ENCODE peak calls at places on chromosomes 11 and 22, in six cellular contexts. One of them, this sample, is unnamed.

GRCh38 chr11:131674051-131674755 is 303.8 kb downstream of the NTM start:
- DNase-seq in Kasumi-1: peak; percentile 17
- DNase-seq in GDM1: peak; percentile 56
- DNase-seq in stimulated activated CD8-positive, alpha-beta memory T cell treated with anti-CD3 and anti-CD28 coated beads, Interleukin-7, amount 100 ng/mL, for 48 hours: peak; percentile 26
- DNase-seq in tibial nerve: peak; percentile 53
- DNase-seq in activated T-cell treated with anti-CD3 and anti-CD28 coated beads, Interleukin-2, amount 50 U/mL, for 24 hours: peak; percentile 53
- DNase-seq in this sample: no peak

GRCh38 chr22:50672471-50673230 is at the start of gene SHANK3:
- DNase-seq in tibial nerve: no peak
- DNase-seq in Kasumi-1: peak; percentile 89
- DNase-seq in GDM1: peak; percentile 95
- DNase-seq in stimulated activated CD8-positive, alpha-beta memory T cell treated with anti-CD3 and anti-CD28 coated beads, Interleukin-7, amount 100 ng/mL, for 48 hours: no peak
- DNase-seq in activated T-cell treated with anti-CD3 and anti-CD28 coated beads, Interleukin-2, amount 50 U/mL, for 24 hours: no peak
- DNase-seq in this sample: peak; percentile 97

GRCh38 chr11:117565709-117566108 is 231.3 kb downstream of the DSCAML1 start:
- DNase-seq in stimulated activated CD8-positive, alpha-beta memory T cell treated with anti-CD3 and anti-CD28 coated beads, Interleukin-7, amount 100 ng/mL, for 48 hours: no peak
- DNase-seq in GDM1: no peak
- DNase-seq in activated T-cell treated with anti-CD3 and anti-CD28 coated beads, Interleukin-2, amount 50 U/mL, for 24 hours: no peak
- DNase-seq in Kasumi-1: no peak
- DNase-seq in tibial nerve: no peak
- DNase-seq in this sample: no peak

GRCh38 chr22:22037740-22038139 is 55.2 kb upstream of the TOP3B start:
- DNase-seq in GDM1: no peak
- DNase-seq in Kasumi-1: no peak
- DNase-seq in stimulated activated CD8-positive, alpha-beta memory T cell treated with anti-CD3 and anti-CD28 coated beads, Interleukin-7, amount 100 ng/mL, for 48 hours: no peak
- DNase-seq in tibial nerve: no peak
- DNase-seq in activated T-cell treated with anti-CD3 and anti-CD28 coated beads, Interleukin-2, amount 50 U/mL, for 24 hours: no peak
- DNase-seq in this sample: no peak

GRCh38 chr11:94219771-94220170 is 84.6 kb upstream of the IZUMO1R start:
- DNase-seq in activated T-cell treated with anti-CD3 and anti-CD28 coated beads, Interleukin-2, amount 50 U/mL, for 24 hours: no peak
- DNase-seq in Kasumi-1: no peak
- DNase-seq in stimulated activated CD8-positive, alpha-beta memory T cell treated with anti-CD3 and anti-CD28 coated beads, Interleukin-7, amount 100 ng/mL, for 48 hours: no peak
- DNase-seq in tibial nerve: no peak
- DNase-seq in GDM1: no peak
- DNase-seq in this sample: no peak

GRCh38 chr11:106152824-106153223 is 75.4 kb downstream of the AASDHPPT start:
- DNase-seq in Kasumi-1: no peak
- DNase-seq in GDM1: no peak
- DNase-seq in tibial nerve: no peak
- DNase-seq in activated T-cell treated with anti-CD3 and anti-CD28 coated beads, Interleukin-2, amount 50 U/mL, for 24 hours: no peak
- DNase-seq in stimulated activated CD8-positive, alpha-beta memory T cell treated with anti-CD3 and anti-CD28 coated beads, Interleukin-7, amount 100 ng/mL, for 48 hours: no peak
- DNase-seq in this sample: no peak

GRCh38 chr11:75656044-75656726 is 12.7 kb downstream of the MAP6 start:
- DNase-seq in activated T-cell treated with anti-CD3 and anti-CD28 coated beads, Interleukin-2, amount 50 U/mL, for 24 hours: no peak
- DNase-seq in stimulated activated CD8-positive, alpha-beta memory T cell treated with anti-CD3 and anti-CD28 coated beads, Interleukin-7, amount 100 ng/mL, for 48 hours: no peak
- DNase-seq in GDM1: no peak
- DNase-seq in Kasumi-1: no peak
- DNase-seq in tibial nerve: no peak
- DNase-seq in this sample: no peak

GRCh38 chr11:70604221-70604620 is 205.9 kb downstream of the CTTN start:
- DNase-seq in Kasumi-1: no peak
- DNase-seq in activated T-cell treated with anti-CD3 and anti-CD28 coated beads, Interleukin-2, amount 50 U/mL, for 24 hours: no peak
- DNase-seq in GDM1: no peak
- DNase-seq in tibial nerve: no peak
- DNase-seq in stimulated activated CD8-positive, alpha-beta memory T cell treated with anti-CD3 and anti-CD28 coated beads, Interleukin-7, amount 100 ng/mL, for 48 hours: no peak
- DNase-seq in this sample: no peak

GRCh38 chr11:74492974-74493815 is at the start of gene LIPT2:
- DNase-seq in stimulated activated CD8-positive, alpha-beta memory T cell treated with anti-CD3 and anti-CD28 coated beads, Interleukin-7, amount 100 ng/mL, for 48 hours: peak; percentile 98
- DNase-seq in tibial nerve: peak; percentile 92
- DNase-seq in Kasumi-1: peak; percentile 92
- DNase-seq in activated T-cell treated with anti-CD3 and anti-CD28 coated beads, Interleukin-2, amount 50 U/mL, for 24 hours: peak; percentile 97
- DNase-seq in GDM1: peak; percentile 97
- DNase-seq in this sample: peak; percentile 89

GRCh38 chr22:46355369-46355995 is 20.0 kb downstream of the TRMU start:
- DNase-seq in tibial nerve: peak; percentile 28
- DNase-seq in activated T-cell treated with anti-CD3 and anti-CD28 coated beads, Interleukin-2, amount 50 U/mL, for 24 hours: peak; percentile 73
- DNase-seq in Kasumi-1: peak; percentile 70
- DNase-seq in GDM1: peak; percentile 26
- DNase-seq in stimulated activated CD8-positive, alpha-beta memory T cell treated with anti-CD3 and anti-CD28 coated beads, Interleukin-7, amount 100 ng/mL, for 48 hours: no peak
- DNase-seq in this sample: peak; percentile 22

GRCh38 chr11:41301023-41301422 is 158.4 kb downstream of the LRRC4C start:
- DNase-seq in Kasumi-1: no peak
- DNase-seq in activated T-cell treated with anti-CD3 and anti-CD28 coated beads, Interleukin-2, amount 50 U/mL, for 24 hours: no peak
- DNase-seq in stimulated activated CD8-positive, alpha-beta memory T cell treated with anti-CD3 and anti-CD28 coated beads, Interleukin-7, amount 100 ng/mL, for 48 hours: no peak
- DNase-seq in GDM1: no peak
- DNase-seq in tibial nerve: no peak
- DNase-seq in this sample: no peak

GRCh38 chr22:47624277-47625012 is 862.0 kb downstream of the TBC1D22A start:
- DNase-seq in activated T-cell treated with anti-CD3 and anti-CD28 coated beads, Interleukin-2, amount 50 U/mL, for 24 hours: no peak
- DNase-seq in stimulated activated CD8-positive, alpha-beta memory T cell treated with anti-CD3 and anti-CD28 coated beads, Interleukin-7, amount 100 ng/mL, for 48 hours: no peak
- DNase-seq in tibial nerve: no peak
- DNase-seq in GDM1: no peak
- DNase-seq in Kasumi-1: no peak
- DNase-seq in this sample: no peak

GRCh38 chr11:63212742-63213141 is 30.7 kb downstream of the SLC22A25 start:
- DNase-seq in stimulated activated CD8-positive, alpha-beta memory T cell treated with anti-CD3 and anti-CD28 coated beads, Interleukin-7, amount 100 ng/mL, for 48 hours: no peak
- DNase-seq in tibial nerve: no peak
- DNase-seq in activated T-cell treated with anti-CD3 and anti-CD28 coated beads, Interleukin-2, amount 50 U/mL, for 24 hours: no peak
- DNase-seq in GDM1: no peak
- DNase-seq in Kasumi-1: peak; percentile 50
- DNase-seq in this sample: no peak

GRCh38 chr11:61329871-61330270 is 3.0 kb downstream of the DDB1 start:
- DNase-seq in tibial nerve: no peak
- DNase-seq in activated T-cell treated with anti-CD3 and anti-CD28 coated beads, Interleukin-2, amount 50 U/mL, for 24 hours: no peak
- DNase-seq in stimulated activated CD8-positive, alpha-beta memory T cell treated with anti-CD3 and anti-CD28 coated beads, Interleukin-7, amount 100 ng/mL, for 48 hours: no peak
- DNase-seq in Kasumi-1: no peak
- DNase-seq in GDM1: no peak
- DNase-seq in this sample: no peak

GRCh38 chr11:78419327-78419726 is 1.7 kb upstream of the GAB2 start:
- DNase-seq in Kasumi-1: no peak
- DNase-seq in stimulated activated CD8-positive, alpha-beta memory T cell treated with anti-CD3 and anti-CD28 coated beads, Interleukin-7, amount 100 ng/mL, for 48 hours: no peak
- DNase-seq in tibial nerve: no peak
- DNase-seq in GDM1: no peak
- DNase-seq in activated T-cell treated with anti-CD3 and anti-CD28 coated beads, Interleukin-2, amount 50 U/mL, for 24 hours: no peak
- DNase-seq in this sample: no peak

GRCh38 chr11:30392977-30393376 is 70.1 kb downstream of the ARL14EP start:
- DNase-seq in tibial nerve: no peak
- DNase-seq in Kasumi-1: no peak
- DNase-seq in stimulated activated CD8-positive, alpha-beta memory T cell treated with anti-CD3 and anti-CD28 coated beads, Interleukin-7, amount 100 ng/mL, for 48 hours: no peak
- DNase-seq in GDM1: no peak
- DNase-seq in activated T-cell treated with anti-CD3 and anti-CD28 coated beads, Interleukin-2, amount 50 U/mL, for 24 hours: no peak
- DNase-seq in this sample: peak; percentile 33

GRCh38 chr11:64226507-64227051 is 505 bp downstream of the NUDT22 start:
- DNase-seq in GDM1: no peak
- DNase-seq in tibial nerve: no peak
- DNase-seq in stimulated activated CD8-positive, alpha-beta memory T cell treated with anti-CD3 and anti-CD28 coated beads, Interleukin-7, amount 100 ng/mL, for 48 hours: peak; percentile 68
- DNase-seq in activated T-cell treated with anti-CD3 and anti-CD28 coated beads, Interleukin-2, amount 50 U/mL, for 24 hours: peak; percentile 75
- DNase-seq in Kasumi-1: peak; percentile 77
- DNase-seq in this sample: no peak

GRCh38 chr22:42188808-42189447 is 58.3 kb upstream of the CYP2D6 start:
- DNase-seq in stimulated activated CD8-positive, alpha-beta memory T cell treated with anti-CD3 and anti-CD28 coated beads, Interleukin-7, amount 100 ng/mL, for 48 hours: no peak
- DNase-seq in activated T-cell treated with anti-CD3 and anti-CD28 coated beads, Interleukin-2, amount 50 U/mL, for 24 hours: no peak
- DNase-seq in Kasumi-1: no peak
- DNase-seq in GDM1: no peak
- DNase-seq in tibial nerve: no peak
- DNase-seq in this sample: no peak

GRCh38 chr22:23243006-23243573 is 62.8 kb downstream of the BCR start:
- DNase-seq in activated T-cell treated with anti-CD3 and anti-CD28 coated beads, Interleukin-2, amount 50 U/mL, for 24 hours: peak; percentile 73
- DNase-seq in Kasumi-1: no peak
- DNase-seq in tibial nerve: no peak
- DNase-seq in stimulated activated CD8-positive, alpha-beta memory T cell treated with anti-CD3 and anti-CD28 coated beads, Interleukin-7, amount 100 ng/mL, for 48 hours: peak; percentile 74
- DNase-seq in GDM1: no peak
- DNase-seq in this sample: no peak

GRCh38 chr11:76380161-76380976 is 563 bp downstream of the THAP12 start:
- DNase-seq in GDM1: no peak
- DNase-seq in stimulated activated CD8-positive, alpha-beta memory T cell treated with anti-CD3 and anti-CD28 coated beads, Interleukin-7, amount 100 ng/mL, for 48 hours: peak; percentile 51
- DNase-seq in activated T-cell treated with anti-CD3 and anti-CD28 coated beads, Interleukin-2, amount 50 U/mL, for 24 hours: peak; percentile 79
- DNase-seq in Kasumi-1: peak; percentile 15
- DNase-seq in tibial nerve: no peak
- DNase-seq in this sample: peak; percentile 49

GRCh38 chr11:114213622-114214021 is 82.6 kb upstream of the NNMT start:
- DNase-seq in tibial nerve: no peak
- DNase-seq in GDM1: no peak
- DNase-seq in Kasumi-1: no peak
- DNase-seq in stimulated activated CD8-positive, alpha-beta memory T cell treated with anti-CD3 and anti-CD28 coated beads, Interleukin-7, amount 100 ng/mL, for 48 hours: no peak
- DNase-seq in activated T-cell treated with anti-CD3 and anti-CD28 coated beads, Interleukin-2, amount 50 U/mL, for 24 hours: no peak
- DNase-seq in this sample: no peak

GRCh38 chr11:71285111-71285510 is 32.7 kb upstream of the SHANK2 start:
- DNase-seq in stimulated activated CD8-positive, alpha-beta memory T cell treated with anti-CD3 and anti-CD28 coated beads, Interleukin-7, amount 100 ng/mL, for 48 hours: no peak
- DNase-seq in Kasumi-1: no peak
- DNase-seq in activated T-cell treated with anti-CD3 and anti-CD28 coated beads, Interleukin-2, amount 50 U/mL, for 24 hours: no peak
- DNase-seq in GDM1: no peak
- DNase-seq in tibial nerve: no peak
- DNase-seq in this sample: no peak

GRCh38 chr11:67642148-67642475 is 2.5 kb upstream of the TBX10 start:
- DNase-seq in tibial nerve: no peak
- DNase-seq in activated T-cell treated with anti-CD3 and anti-CD28 coated beads, Interleukin-2, amount 50 U/mL, for 24 hours: no peak
- DNase-seq in Kasumi-1: no peak
- DNase-seq in GDM1: no peak
- DNase-seq in stimulated activated CD8-positive, alpha-beta memory T cell treated with anti-CD3 and anti-CD28 coated beads, Interleukin-7, amount 100 ng/mL, for 48 hours: no peak
- DNase-seq in this sample: no peak

GRCh38 chr22:31284241-31284745 is 8.0 kb downstream of the PIK3IP1 start:
- DNase-seq in stimulated activated CD8-positive, alpha-beta memory T cell treated with anti-CD3 and anti-CD28 coated beads, Interleukin-7, amount 100 ng/mL, for 48 hours: no peak
- DNase-seq in GDM1: no peak
- DNase-seq in Kasumi-1: peak; percentile 47
- DNase-seq in activated T-cell treated with anti-CD3 and anti-CD28 coated beads, Interleukin-2, amount 50 U/mL, for 24 hours: no peak
- DNase-seq in tibial nerve: no peak
- DNase-seq in this sample: no peak

GRCh38 chr11:77580712-77581337 is 8.9 kb upstream of the AQP11 start:
- DNase-seq in activated T-cell treated with anti-CD3 and anti-CD28 coated beads, Interleukin-2, amount 50 U/mL, for 24 hours: no peak
- DNase-seq in GDM1: no peak
- DNase-seq in Kasumi-1: peak; percentile 5
- DNase-seq in tibial nerve: no peak
- DNase-seq in stimulated activated CD8-positive, alpha-beta memory T cell treated with anti-CD3 and anti-CD28 coated beads, Interleukin-7, amount 100 ng/mL, for 48 hours: no peak
- DNase-seq in this sample: no peak

GRCh38 chr22:45966320-45966891 is 10.6 kb downstream of the WNT7B start:
- DNase-seq in GDM1: no peak
- DNase-seq in Kasumi-1: peak; percentile 16
- DNase-seq in tibial nerve: no peak
- DNase-seq in activated T-cell treated with anti-CD3 and anti-CD28 coated beads, Interleukin-2, amount 50 U/mL, for 24 hours: no peak
- DNase-seq in stimulated activated CD8-positive, alpha-beta memory T cell treated with anti-CD3 and anti-CD28 coated beads, Interleukin-7, amount 100 ng/mL, for 48 hours: no peak
- DNase-seq in this sample: no peak

GRCh38 chr11:130798280-130798679 is 118.0 kb downstream of the SNX19 start:
- DNase-seq in GDM1: no peak
- DNase-seq in Kasumi-1: no peak
- DNase-seq in activated T-cell treated with anti-CD3 and anti-CD28 coated beads, Interleukin-2, amount 50 U/mL, for 24 hours: no peak
- DNase-seq in stimulated activated CD8-positive, alpha-beta memory T cell treated with anti-CD3 and anti-CD28 coated beads, Interleukin-7, amount 100 ng/mL, for 48 hours: no peak
- DNase-seq in tibial nerve: no peak
- DNase-seq in this sample: no peak

GRCh38 chr11:119473226-119473625 is 50.3 kb upstream of the THY1 start:
- DNase-seq in GDM1: no peak
- DNase-seq in activated T-cell treated with anti-CD3 and anti-CD28 coated beads, Interleukin-2, amount 50 U/mL, for 24 hours: no peak
- DNase-seq in stimulated activated CD8-positive, alpha-beta memory T cell treated with anti-CD3 and anti-CD28 coated beads, Interleukin-7, amount 100 ng/mL, for 48 hours: no peak
- DNase-seq in tibial nerve: no peak
- DNase-seq in Kasumi-1: no peak
- DNase-seq in this sample: no peak

GRCh38 chr22:36397081-36397766 is 9.5 kb upstream of the MYH9 start:
- DNase-seq in stimulated activated CD8-positive, alpha-beta memory T cell treated with anti-CD3 and anti-CD28 coated beads, Interleukin-7, amount 100 ng/mL, for 48 hours: no peak
- DNase-seq in GDM1: no peak
- DNase-seq in tibial nerve: no peak
- DNase-seq in Kasumi-1: no peak
- DNase-seq in activated T-cell treated with anti-CD3 and anti-CD28 coated beads, Interleukin-2, amount 50 U/mL, for 24 hours: no peak
- DNase-seq in this sample: no peak

GRCh38 chr11:102046841-102047240 is 396 bp upstream of the CFAP300 start:
- DNase-seq in Kasumi-1: no peak
- DNase-seq in stimulated activated CD8-positive, alpha-beta memory T cell treated with anti-CD3 and anti-CD28 coated beads, Interleukin-7, amount 100 ng/mL, for 48 hours: no peak
- DNase-seq in GDM1: no peak
- DNase-seq in activated T-cell treated with anti-CD3 and anti-CD28 coated beads, Interleukin-2, amount 50 U/mL, for 24 hours: no peak
- DNase-seq in tibial nerve: no peak
- DNase-seq in this sample: no peak

GRCh38 chr11:10666556-10666955 is 27.0 kb downstream of the IRAG1 start:
- DNase-seq in activated T-cell treated with anti-CD3 and anti-CD28 coated beads, Interleukin-2, amount 50 U/mL, for 24 hours: no peak
- DNase-seq in Kasumi-1: no peak
- DNase-seq in stimulated activated CD8-positive, alpha-beta memory T cell treated with anti-CD3 and anti-CD28 coated beads, Interleukin-7, amount 100 ng/mL, for 48 hours: no peak
- DNase-seq in tibial nerve: no peak
- DNase-seq in GDM1: no peak
- DNase-seq in this sample: no peak

GRCh38 chr11:74754507-74755255 is 6.0 kb downstream of the RNF169 start:
- DNase-seq in Kasumi-1: no peak
- DNase-seq in stimulated activated CD8-positive, alpha-beta memory T cell treated with anti-CD3 and anti-CD28 coated beads, Interleukin-7, amount 100 ng/mL, for 48 hours: no peak
- DNase-seq in activated T-cell treated with anti-CD3 and anti-CD28 coated beads, Interleukin-2, amount 50 U/mL, for 24 hours: no peak
- DNase-seq in tibial nerve: no peak
- DNase-seq in GDM1: no peak
- DNase-seq in this sample: no peak

GRCh38 chr11:87173185-87174039 is 135.7 kb downstream of the TMEM135 start:
- DNase-seq in tibial nerve: no peak
- DNase-seq in Kasumi-1: no peak
- DNase-seq in stimulated activated CD8-positive, alpha-beta memory T cell treated with anti-CD3 and anti-CD28 coated beads, Interleukin-7, amount 100 ng/mL, for 48 hours: no peak
- DNase-seq in activated T-cell treated with anti-CD3 and anti-CD28 coated beads, Interleukin-2, amount 50 U/mL, for 24 hours: no peak
- DNase-seq in GDM1: no peak
- DNase-seq in this sample: no peak

GRCh38 chr11:111352235-111352746 is 26.8 kb downstream of the POU2AF1 start:
- DNase-seq in stimulated activated CD8-positive, alpha-beta memory T cell treated with anti-CD3 and anti-CD28 coated beads, Interleukin-7, amount 100 ng/mL, for 48 hours: no peak
- DNase-seq in GDM1: no peak
- DNase-seq in Kasumi-1: no peak
- DNase-seq in activated T-cell treated with anti-CD3 and anti-CD28 coated beads, Interleukin-2, amount 50 U/mL, for 24 hours: no peak
- DNase-seq in tibial nerve: no peak
- DNase-seq in this sample: no peak